ENCODE peak calls at places on chromosomes 11 and 22, in ten cellular contexts. One of them, this sample, is unnamed.

GRCh38 chr11:13169709-13170108 is 107.9 kb upstream of the BMAL1 start:
- DNase-seq in MV-4-11: no peak
- DNase-seq in hippocampal formation: no peak
- DNase-seq in occipital lobe: no peak
- DNase-seq in activated T-helper 9 cell treated with anti-CD3 and anti-CD28 coated beads, Interleukin-2, amount 50 U/mL, for 16 hours: no peak
- DNase-seq in CD4-positive, alpha-beta T cell: no peak
- DNase-seq in stimulated activated CD4-positive, alpha-beta T cell treated with anti-CD3 and anti-CD28 coated beads, Interleukin-12 subunit alpha, Interleukin-12 subunit beta, amount 100 ng/mL, for 48 hours: no peak
- DNase-seq in foreskin melanocyte: peak
- DNase-seq in Ammon's horn: no peak
- DNase-seq in NCI-H1930: no peak
- DNase-seq in this sample: no peak

GRCh38 chr11:44944853-44945235 is 5.8 kb downstream of the TP53I11 start:
- DNase-seq in MV-4-11: no peak
- DNase-seq in hippocampal formation: no peak
- DNase-seq in occipital lobe: no peak
- DNase-seq in activated T-helper 9 cell treated with anti-CD3 and anti-CD28 coated beads, Interleukin-2, amount 50 U/mL, for 16 hours: no peak
- DNase-seq in CD4-positive, alpha-beta T cell: no peak
- DNase-seq in stimulated activated CD4-positive, alpha-beta T cell treated with anti-CD3 and anti-CD28 coated beads, Interleukin-12 subunit alpha, Interleukin-12 subunit beta, amount 100 ng/mL, for 48 hours: no peak
- DNase-seq in foreskin melanocyte: no peak
- DNase-seq in Ammon's horn: no peak
- DNase-seq in NCI-H1930: no peak
- DNase-seq in this sample: no peak

GRCh38 chr11:75786101-75786736 is 17.6 kb downstream of the DGAT2 start:
- DNase-seq in MV-4-11: no peak
- DNase-seq in hippocampal formation: no peak
- DNase-seq in occipital lobe: no peak
- DNase-seq in activated T-helper 9 cell treated with anti-CD3 and anti-CD28 coated beads, Interleukin-2, amount 50 U/mL, for 16 hours: no peak
- DNase-seq in CD4-positive, alpha-beta T cell: no peak
- DNase-seq in stimulated activated CD4-positive, alpha-beta T cell treated with anti-CD3 and anti-CD28 coated beads, Interleukin-12 subunit alpha, Interleukin-12 subunit beta, amount 100 ng/mL, for 48 hours: no peak
- DNase-seq in foreskin melanocyte: no peak
- DNase-seq in Ammon's horn: no peak
- DNase-seq in NCI-H1930: no peak
- DNase-seq in this sample: no peak

GRCh38 chr11:2912038-2912410 is 17.2 kb downstream of the PHLDA2 start:
- DNase-seq in MV-4-11: no peak
- DNase-seq in hippocampal formation: no peak
- DNase-seq in occipital lobe: no peak
- DNase-seq in activated T-helper 9 cell treated with anti-CD3 and anti-CD28 coated beads, Interleukin-2, amount 50 U/mL, for 16 hours: no peak
- DNase-seq in CD4-positive, alpha-beta T cell: no peak
- DNase-seq in stimulated activated CD4-positive, alpha-beta T cell treated with anti-CD3 and anti-CD28 coated beads, Interleukin-12 subunit alpha, Interleukin-12 subunit beta, amount 100 ng/mL, for 48 hours: no peak
- DNase-seq in foreskin melanocyte: no peak
- DNase-seq in Ammon's horn: no peak
- DNase-seq in NCI-H1930: no peak
- DNase-seq in this sample: no peak

GRCh38 chr11:67354314-67355022 is 1.1 kb upstream of the POLD4 start:
- DNase-seq in MV-4-11: peak
- DNase-seq in hippocampal formation: no peak
- DNase-seq in occipital lobe: no peak
- DNase-seq in activated T-helper 9 cell treated with anti-CD3 and anti-CD28 coated beads, Interleukin-2, amount 50 U/mL, for 16 hours: no peak
- DNase-seq in CD4-positive, alpha-beta T cell: no peak
- DNase-seq in stimulated activated CD4-positive, alpha-beta T cell treated with anti-CD3 and anti-CD28 coated beads, Interleukin-12 subunit alpha, Interleukin-12 subunit beta, amount 100 ng/mL, for 48 hours: no peak
- DNase-seq in foreskin melanocyte: peak
- DNase-seq in Ammon's horn: no peak
- DNase-seq in NCI-H1930: no peak
- DNase-seq in this sample: no peak

GRCh38 chr11:3914807-3915206 is 59.3 kb downstream of the STIM1 start:
- DNase-seq in MV-4-11: no peak
- DNase-seq in hippocampal formation: no peak
- DNase-seq in occipital lobe: no peak
- DNase-seq in activated T-helper 9 cell treated with anti-CD3 and anti-CD28 coated beads, Interleukin-2, amount 50 U/mL, for 16 hours: no peak
- DNase-seq in CD4-positive, alpha-beta T cell: no peak
- DNase-seq in stimulated activated CD4-positive, alpha-beta T cell treated with anti-CD3 and anti-CD28 coated beads, Interleukin-12 subunit alpha, Interleukin-12 subunit beta, amount 100 ng/mL, for 48 hours: no peak
- DNase-seq in foreskin melanocyte: no peak
- DNase-seq in Ammon's horn: no peak
- DNase-seq in NCI-H1930: no peak
- DNase-seq in this sample: no peak

GRCh38 chr11:73290536-73290935 is 17.5 kb upstream of the ARHGEF17 start:
- DNase-seq in MV-4-11: no peak
- DNase-seq in hippocampal formation: no peak
- DNase-seq in occipital lobe: no peak
- DNase-seq in activated T-helper 9 cell treated with anti-CD3 and anti-CD28 coated beads, Interleukin-2, amount 50 U/mL, for 16 hours: no peak
- DNase-seq in CD4-positive, alpha-beta T cell: no peak
- DNase-seq in stimulated activated CD4-positive, alpha-beta T cell treated with anti-CD3 and anti-CD28 coated beads, Interleukin-12 subunit alpha, Interleukin-12 subunit beta, amount 100 ng/mL, for 48 hours: no peak
- DNase-seq in foreskin melanocyte: no peak
- DNase-seq in Ammon's horn: no peak
- DNase-seq in NCI-H1930: no peak
- DNase-seq in this sample: no peak

GRCh38 chr11:101010899-101011298 is 118.7 kb downstream of the PGR start:
- DNase-seq in MV-4-11: no peak
- DNase-seq in hippocampal formation: no peak
- DNase-seq in occipital lobe: no peak
- DNase-seq in activated T-helper 9 cell treated with anti-CD3 and anti-CD28 coated beads, Interleukin-2, amount 50 U/mL, for 16 hours: no peak
- DNase-seq in CD4-positive, alpha-beta T cell: no peak
- DNase-seq in stimulated activated CD4-positive, alpha-beta T cell treated with anti-CD3 and anti-CD28 coated beads, Interleukin-12 subunit alpha, Interleukin-12 subunit beta, amount 100 ng/mL, for 48 hours: no peak
- DNase-seq in foreskin melanocyte: no peak
- DNase-seq in Ammon's horn: no peak
- DNase-seq in NCI-H1930: no peak
- DNase-seq in this sample: no peak

GRCh38 chr11:22786475-22786874 is 43.1 kb downstream of the SVIP start:
- DNase-seq in MV-4-11: no peak
- DNase-seq in hippocampal formation: no peak
- DNase-seq in occipital lobe: no peak
- DNase-seq in activated T-helper 9 cell treated with anti-CD3 and anti-CD28 coated beads, Interleukin-2, amount 50 U/mL, for 16 hours: no peak
- DNase-seq in CD4-positive, alpha-beta T cell: no peak
- DNase-seq in stimulated activated CD4-positive, alpha-beta T cell treated with anti-CD3 and anti-CD28 coated beads, Interleukin-12 subunit alpha, Interleukin-12 subunit beta, amount 100 ng/mL, for 48 hours: no peak
- DNase-seq in foreskin melanocyte: no peak
- DNase-seq in Ammon's horn: no peak
- DNase-seq in NCI-H1930: no peak
- DNase-seq in this sample: no peak

GRCh38 chr22:36406139-36406538 is 18.4 kb upstream of the MYH9 start:
- DNase-seq in MV-4-11: peak
- DNase-seq in hippocampal formation: no peak
- DNase-seq in occipital lobe: no peak
- DNase-seq in activated T-helper 9 cell treated with anti-CD3 and anti-CD28 coated beads, Interleukin-2, amount 50 U/mL, for 16 hours: no peak
- DNase-seq in CD4-positive, alpha-beta T cell: no peak
- DNase-seq in stimulated activated CD4-positive, alpha-beta T cell treated with anti-CD3 and anti-CD28 coated beads, Interleukin-12 subunit alpha, Interleukin-12 subunit beta, amount 100 ng/mL, for 48 hours: no peak
- DNase-seq in foreskin melanocyte: no peak
- DNase-seq in Ammon's horn: no peak
- DNase-seq in NCI-H1930: no peak
- DNase-seq in this sample: peak

GRCh38 chr11:73386026-73386425 is 9.8 kb downstream of the RELT start:
- DNase-seq in MV-4-11: peak
- DNase-seq in hippocampal formation: no peak
- DNase-seq in occipital lobe: no peak
- DNase-seq in activated T-helper 9 cell treated with anti-CD3 and anti-CD28 coated beads, Interleukin-2, amount 50 U/mL, for 16 hours: no peak
- DNase-seq in CD4-positive, alpha-beta T cell: no peak
- DNase-seq in stimulated activated CD4-positive, alpha-beta T cell treated with anti-CD3 and anti-CD28 coated beads, Interleukin-12 subunit alpha, Interleukin-12 subunit beta, amount 100 ng/mL, for 48 hours: no peak
- DNase-seq in foreskin melanocyte: no peak
- DNase-seq in Ammon's horn: no peak
- DNase-seq in NCI-H1930: no peak
- DNase-seq in this sample: peak

GRCh38 chr11:114440121-114440860 is 1.0 kb downstream of the REXO2 start:
- DNase-seq in MV-4-11: no peak
- DNase-seq in hippocampal formation: peak
- DNase-seq in occipital lobe: peak
- DNase-seq in activated T-helper 9 cell treated with anti-CD3 and anti-CD28 coated beads, Interleukin-2, amount 50 U/mL, for 16 hours: no peak
- DNase-seq in CD4-positive, alpha-beta T cell: peak
- DNase-seq in stimulated activated CD4-positive, alpha-beta T cell treated with anti-CD3 and anti-CD28 coated beads, Interleukin-12 subunit alpha, Interleukin-12 subunit beta, amount 100 ng/mL, for 48 hours: no peak
- DNase-seq in foreskin melanocyte: no peak
- DNase-seq in Ammon's horn: peak
- DNase-seq in NCI-H1930: no peak
- DNase-seq in this sample: no peak

GRCh38 chr11:3964056-3964455 is 108.6 kb downstream of the STIM1 start:
- DNase-seq in MV-4-11: no peak
- DNase-seq in hippocampal formation: no peak
- DNase-seq in occipital lobe: no peak
- DNase-seq in activated T-helper 9 cell treated with anti-CD3 and anti-CD28 coated beads, Interleukin-2, amount 50 U/mL, for 16 hours: no peak
- DNase-seq in CD4-positive, alpha-beta T cell: no peak
- DNase-seq in stimulated activated CD4-positive, alpha-beta T cell treated with anti-CD3 and anti-CD28 coated beads, Interleukin-12 subunit alpha, Interleukin-12 subunit beta, amount 100 ng/mL, for 48 hours: no peak
- DNase-seq in foreskin melanocyte: no peak
- DNase-seq in Ammon's horn: no peak
- DNase-seq in NCI-H1930: no peak
- DNase-seq in this sample: no peak

GRCh38 chr11:86688398-86689179 is 16.2 kb upstream of the ME3 start:
- DNase-seq in MV-4-11: peak
- DNase-seq in hippocampal formation: no peak
- DNase-seq in occipital lobe: no peak
- DNase-seq in activated T-helper 9 cell treated with anti-CD3 and anti-CD28 coated beads, Interleukin-2, amount 50 U/mL, for 16 hours: no peak
- DNase-seq in CD4-positive, alpha-beta T cell: no peak
- DNase-seq in stimulated activated CD4-positive, alpha-beta T cell treated with anti-CD3 and anti-CD28 coated beads, Interleukin-12 subunit alpha, Interleukin-12 subunit beta, amount 100 ng/mL, for 48 hours: peak
- DNase-seq in foreskin melanocyte: no peak
- DNase-seq in Ammon's horn: no peak
- DNase-seq in NCI-H1930: no peak
- DNase-seq in this sample: no peak

GRCh38 chr11:94734563-94735275 is 33.4 kb upstream of the AMOTL1 start:
- DNase-seq in MV-4-11: no peak
- DNase-seq in hippocampal formation: no peak
- DNase-seq in occipital lobe: no peak
- DNase-seq in activated T-helper 9 cell treated with anti-CD3 and anti-CD28 coated beads, Interleukin-2, amount 50 U/mL, for 16 hours: no peak
- DNase-seq in CD4-positive, alpha-beta T cell: no peak
- DNase-seq in stimulated activated CD4-positive, alpha-beta T cell treated with anti-CD3 and anti-CD28 coated beads, Interleukin-12 subunit alpha, Interleukin-12 subunit beta, amount 100 ng/mL, for 48 hours: no peak
- DNase-seq in foreskin melanocyte: no peak
- DNase-seq in Ammon's horn: no peak
- DNase-seq in NCI-H1930: no peak
- DNase-seq in this sample: no peak

GRCh38 chr22:40385041-40385782 is 14.8 kb downstream of the SGSM3 start:
- DNase-seq in MV-4-11: peak
- DNase-seq in hippocampal formation: no peak
- DNase-seq in occipital lobe: no peak
- DNase-seq in activated T-helper 9 cell treated with anti-CD3 and anti-CD28 coated beads, Interleukin-2, amount 50 U/mL, for 16 hours: no peak
- DNase-seq in CD4-positive, alpha-beta T cell: peak
- DNase-seq in stimulated activated CD4-positive, alpha-beta T cell treated with anti-CD3 and anti-CD28 coated beads, Interleukin-12 subunit alpha, Interleukin-12 subunit beta, amount 100 ng/mL, for 48 hours: no peak
- DNase-seq in foreskin melanocyte: no peak
- DNase-seq in Ammon's horn: no peak
- DNase-seq in NCI-H1930: no peak
- DNase-seq in this sample: peak

GRCh38 chr11:95835768-95836488 is 45.6 kb downstream of the CEP57 start:
- DNase-seq in MV-4-11: peak
- DNase-seq in hippocampal formation: peak
- DNase-seq in occipital lobe: peak
- DNase-seq in activated T-helper 9 cell treated with anti-CD3 and anti-CD28 coated beads, Interleukin-2, amount 50 U/mL, for 16 hours: peak
- DNase-seq in CD4-positive, alpha-beta T cell: peak
- DNase-seq in stimulated activated CD4-positive, alpha-beta T cell treated with anti-CD3 and anti-CD28 coated beads, Interleukin-12 subunit alpha, Interleukin-12 subunit beta, amount 100 ng/mL, for 48 hours: peak
- DNase-seq in foreskin melanocyte: peak
- DNase-seq in Ammon's horn: peak
- DNase-seq in NCI-H1930: peak
- DNase-seq in this sample: peak

GRCh38 chr11:196786-197731 is 4.2 kb downstream of the SCGB1C1 start:
- DNase-seq in MV-4-11: no peak
- DNase-seq in hippocampal formation: no peak
- DNase-seq in occipital lobe: no peak
- DNase-seq in activated T-helper 9 cell treated with anti-CD3 and anti-CD28 coated beads, Interleukin-2, amount 50 U/mL, for 16 hours: no peak
- DNase-seq in CD4-positive, alpha-beta T cell: no peak
- DNase-seq in stimulated activated CD4-positive, alpha-beta T cell treated with anti-CD3 and anti-CD28 coated beads, Interleukin-12 subunit alpha, Interleukin-12 subunit beta, amount 100 ng/mL, for 48 hours: no peak
- DNase-seq in foreskin melanocyte: no peak
- DNase-seq in Ammon's horn: no peak
- DNase-seq in NCI-H1930: no peak
- DNase-seq in this sample: no peak

This sample was measured in GF-D8.